ENCODE peak calls at places on chromosomes 13 and 19, in five cellular contexts. U is left ventricle myocardium inferior; J is GM23338; Q is HT1080; P is CD8-positive, alpha-beta memory T cell. A is an unnamed sample.
A peak's percentile ranks its signal among the peaks of the same experiment; 100 is the strongest.

GRCh38 chr13:30224732-30225131 is 82.6 kb downstream of the KATNAL1 start:
- DNase-seq in J (no peak), Q (peak; percentile 79), P (no peak), U (no peak), A (no peak)

GRCh38 chr19:50972795-50973376 is 3.5 kb upstream of the KLK6 start:
- DNase-seq in U (no peak), J (no peak), P (no peak), Q (no peak), A (no peak)

GRCh38 chr13:74026753-74027152 is 107.5 kb downstream of the KLF12 start:
- DNase-seq in P (peak; percentile 55), U (no peak), J (peak; percentile 85), Q (peak; percentile 75), A (peak; percentile 63)

GRCh38 chr19:46546194-46546896 is 50.7 kb upstream of the PNMA8B start:
- DNase-seq in P (no peak), J (peak; percentile 82), U (no peak), Q (peak; percentile 38), A (no peak)

GRCh38 chr19:10418281-10419199 is 1.8 kb upstream of the PDE4A start:
- DNase-seq in Q (no peak), P (no peak), U (no peak), J (peak; percentile 57), A (no peak)

GRCh38 chr19:57241181-57241580 is 749 bp downstream of the ZNF805 start:
- DNase-seq in P (no peak), U (no peak), Q (no peak), J (peak; percentile 3), A (no peak)

GRCh38 chr13:74570046-74570445 is 435.8 kb upstream of the KLF12 start:
- DNase-seq in U (no peak), P (no peak), Q (no peak), J (no peak), A (no peak)

GRCh38 chr19:3123956-3124355 is 11.9 kb upstream of the GNA15 start:
- DNase-seq in Q (no peak), U (no peak), P (no peak), J (no peak), A (no peak)

GRCh38 chr13:70723732-70724131 is 615.5 kb upstream of the KLHL1 start:
- DNase-seq in Q (peak; percentile 6), U (no peak), P (no peak), J (no peak), A (no peak)

GRCh38 chr19:31354316-31354715 is 5.1 kb upstream of the TSHZ3 start:
- DNase-seq in P (no peak), Q (no peak), J (peak; percentile 53), U (no peak), A (no peak)